ENCODE peak calls at places on chromosomes 1 and 21, in four cellular contexts. One of them, this sample, is unnamed.
A peak's percentile ranks its signal among the peaks of the same experiment; 100 is the strongest.

GRCh38 chr1:29829448-29830344 is 593.4 kb downstream of the PTPRU start:
- DNase-seq in ovary: no peak
- DNase-seq in pancreas: no peak
- DNase-seq in fibroblast of lung: no peak
- DNase-seq in this sample: no peak

GRCh38 chr1:35398739-35399138 is 130.2 kb downstream of the ZMYM4 start:
- DNase-seq in pancreas: no peak
- DNase-seq in fibroblast of lung: no peak
- DNase-seq in ovary: no peak
- DNase-seq in this sample: no peak

GRCh38 chr1:78651247-78651646 is 1.6 kb downstream of the IFI44 start:
- DNase-seq in pancreas: no peak
- DNase-seq in ovary: no peak
- DNase-seq in fibroblast of lung: peak; percentile 41
- DNase-seq in this sample: no peak

GRCh38 chr1:6960291-6960758 is 175.1 kb downstream of the CAMTA1 start:
- DNase-seq in pancreas: no peak
- DNase-seq in ovary: peak; percentile 60
- DNase-seq in fibroblast of lung: peak; percentile 41
- DNase-seq in this sample: peak; percentile 53

GRCh38 chr1:29833596-29833995 is 597.3 kb downstream of the PTPRU start:
- DNase-seq in pancreas: no peak
- DNase-seq in fibroblast of lung: no peak
- DNase-seq in ovary: no peak
- DNase-seq in this sample: no peak

GRCh38 chr1:234554478-234555311 is 55.3 kb downstream of the IRF2BP2 start:
- DNase-seq in ovary: peak; percentile 39
- DNase-seq in fibroblast of lung: peak; percentile 36
- DNase-seq in pancreas: no peak
- DNase-seq in this sample: no peak

GRCh38 chr1:117595993-117596720 is 9.7 kb upstream of the TENT5C start:
- DNase-seq in fibroblast of lung: no peak
- DNase-seq in ovary: no peak
- DNase-seq in pancreas: no peak
- DNase-seq in this sample: no peak

GRCh38 chr21:36255650-36256047 is 64.3 kb upstream of the MORC3 start:
- DNase-seq in fibroblast of lung: no peak
- DNase-seq in pancreas: no peak
- DNase-seq in ovary: no peak
- DNase-seq in this sample: no peak

GRCh38 chr1:204567067-204567466 is 50.9 kb downstream of the MDM4 start:
- DNase-seq in fibroblast of lung: no peak
- DNase-seq in pancreas: no peak
- DNase-seq in ovary: no peak
- DNase-seq in this sample: no peak

GRCh38 chr1:1166642-1167415 is 6.9 kb upstream of the TTLL10 start:
- DNase-seq in ovary: no peak
- DNase-seq in fibroblast of lung: no peak
- DNase-seq in pancreas: no peak
- DNase-seq in this sample: peak; percentile 10

GRCh38 chr1:246510147-246511030 is 3.3 kb upstream of the SMYD3 start:
- DNase-seq in pancreas: no peak
- DNase-seq in fibroblast of lung: no peak
- DNase-seq in ovary: no peak
- DNase-seq in this sample: no peak

GRCh38 chr1:91768786-91769697 is 116.9 kb downstream of the TGFBR3 start:
- DNase-seq in fibroblast of lung: peak; percentile 73
- DNase-seq in ovary: no peak
- DNase-seq in pancreas: no peak
- DNase-seq in this sample: no peak

GRCh38 chr1:228860911-228861829 is 125.9 kb downstream of the RHOU start:
- DNase-seq in ovary: no peak
- DNase-seq in pancreas: no peak
- DNase-seq in fibroblast of lung: peak; percentile 79
- DNase-seq in this sample: no peak

GRCh38 chr1:116855220-116855619 is 54.5 kb upstream of the PTGFRN start:
- DNase-seq in fibroblast of lung: peak; percentile 34
- DNase-seq in pancreas: peak; percentile 73
- DNase-seq in ovary: peak; percentile 37
- DNase-seq in this sample: peak; percentile 30

GRCh38 chr1:243718893-243719292 is 131.2 kb downstream of the AKT3 start:
- DNase-seq in ovary: no peak
- DNase-seq in pancreas: no peak
- DNase-seq in fibroblast of lung: peak; percentile 48
- DNase-seq in this sample: no peak

GRCh38 chr1:202809597-202810159 is 1.1 kb upstream of the PCAT6 start:
- DNase-seq in pancreas: no peak
- DNase-seq in ovary: no peak
- DNase-seq in fibroblast of lung: no peak
- DNase-seq in this sample: no peak
- H3K27ac ChIP-seq in pancreas: no peak overlapping the region
- H3K27ac ChIP-seq in ovary: no peak overlapping the region
- H3K27ac ChIP-seq in fibroblast of lung: peak overlapping the region; percentile 70
- H3K27ac ChIP-seq in this sample: peak overlapping the region; percentile 86

DNA sequence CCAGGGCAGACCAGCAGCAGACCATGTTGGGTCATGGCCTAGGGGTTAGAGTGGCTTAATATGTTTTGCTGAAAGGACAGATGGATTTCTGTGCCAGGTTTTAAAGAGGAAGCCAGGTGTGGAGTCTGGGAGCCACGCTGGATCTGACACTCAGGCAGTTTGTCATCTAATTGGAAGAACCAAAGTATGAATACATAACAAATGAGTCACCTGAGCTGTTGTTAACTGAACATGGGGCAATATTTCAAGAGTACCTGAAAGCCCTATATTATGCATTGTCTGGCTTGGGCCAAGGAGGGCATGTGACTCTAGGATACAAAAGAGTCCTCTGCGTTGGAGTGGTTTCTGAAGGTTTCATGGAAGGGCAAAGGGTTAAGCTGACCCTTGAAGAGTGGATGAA is 70.6 kb downstream of the LMO4 start:
- DNase-seq in ovary: no peak
- DNase-seq in pancreas: no peak
- DNase-seq in fibroblast of lung: no peak
- DNase-seq in this sample: no peak
- H3K27me3 ChIP-seq in ovary: no peaks in the 10 kb centered on the region
- H3K27me3 ChIP-seq in pancreas: no peaks in the 10 kb centered on the region
- H3K27me3 ChIP-seq in fibroblast of lung: no peaks in the 10 kb centered on the region
- H3K27me3 ChIP-seq in this sample: no peaks in the 10 kb centered on the region

GRCh38 chr1:40756523-40756922 is 27.1 kb upstream of the KCNQ4 start:
- DNase-seq in ovary: no peak
- DNase-seq in fibroblast of lung: no peak
- DNase-seq in pancreas: no peak
- DNase-seq in this sample: no peak
- H3K27ac ChIP-seq in ovary: no peak overlapping the region
- H3K27ac ChIP-seq in fibroblast of lung: no peak overlapping the region
- H3K27ac ChIP-seq in pancreas: no peak overlapping the region
- H3K27ac ChIP-seq in this sample: no peak overlapping the region

DNA sequence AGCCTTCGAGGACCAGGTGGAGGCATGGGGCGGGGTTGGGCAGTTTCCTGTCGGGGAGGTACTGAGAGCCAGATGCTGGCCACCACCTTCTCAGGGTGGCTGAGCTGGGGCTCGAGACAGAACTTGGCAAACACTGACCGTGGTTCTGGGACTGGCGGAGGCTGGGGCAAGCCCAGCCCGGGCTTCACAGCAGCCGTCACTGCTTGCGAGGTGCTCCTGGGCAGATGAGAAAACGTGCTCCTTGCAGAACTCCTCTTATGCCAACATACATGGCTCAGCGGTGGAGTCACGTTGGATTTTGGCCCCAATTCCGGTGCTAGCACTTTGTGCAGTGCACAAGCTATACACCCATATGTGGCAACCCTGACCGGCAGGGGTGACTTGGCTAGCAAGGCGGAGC is 69.2 kb downstream of the RUNX3 start:
- DNase-seq in ovary: no peak
- DNase-seq in fibroblast of lung: no peak
- DNase-seq in pancreas: no peak
- DNase-seq in this sample: no peak
- H3K27me3 ChIP-seq in ovary: no peaks in the 10 kb centered on the region
- H3K27me3 ChIP-seq in fibroblast of lung: peaks cover 7% of the 10 kb centered on the region
- H3K27me3 ChIP-seq in pancreas: no peaks in the 10 kb centered on the region
- H3K27me3 ChIP-seq in this sample: peaks cover 52% of the 10 kb centered on the region

GRCh38 chr1:21265644-21266043 is 24.6 kb downstream of the ECE1 start:
- DNase-seq in pancreas: no peak
- DNase-seq in fibroblast of lung: no peak
- DNase-seq in ovary: no peak
- DNase-seq in this sample: no peak

GRCh38 chr1:21266119-21266774 is 24.0 kb downstream of the ECE1 start:
- DNase-seq in ovary: no peak
- DNase-seq in pancreas: no peak
- DNase-seq in fibroblast of lung: no peak
- DNase-seq in this sample: no peak

GRCh38 chr1:21263653-21264225 is 26.5 kb downstream of the ECE1 start:
- DNase-seq in pancreas: no peak
- DNase-seq in ovary: no peak
- DNase-seq in fibroblast of lung: no peak
- DNase-seq in this sample: no peak

GRCh38 chr1:21263052-21263429 is 27.2 kb downstream of the ECE1 start:
- DNase-seq in pancreas: no peak
- DNase-seq in ovary: no peak
- DNase-seq in fibroblast of lung: no peak
- DNase-seq in this sample: no peak

GRCh38 chr1:21264913-21265312 is 25.4 kb downstream of the ECE1 start:
- DNase-seq in pancreas: no peak
- DNase-seq in ovary: no peak
- DNase-seq in fibroblast of lung: no peak
- DNase-seq in this sample: no peak
- H3K27ac ChIP-seq in pancreas: no peak overlapping the region
- H3K27ac ChIP-seq in ovary: peak overlapping the region; percentile 27
- H3K27ac ChIP-seq in fibroblast of lung: peak overlapping the region; percentile 1
- H3K27ac ChIP-seq in this sample: peak overlapping the region; percentile 98

This sample was measured in heart right ventricle.